ENCODE peak calls at places on chromosomes 4 and X, in six cellular contexts. X is HepG2, G is HCT116, U is K562, L is GM12878, N is H1. W is an unnamed sample.

GRCh38 chrX:14872355-14872754 is 514 bp downstream of the FANCB start:
- DNase-seq in G (no peak), X (no peak), U (peak; percentile 7), N (no peak), L (no peak), W (no peak)

GRCh38 chrX:21993265-21993664 is 38.9 kb upstream of the PHEX start:
- DNase-seq in X (no peak), L (peak; percentile 30), U (no peak), N (no peak), G (no peak), W (no peak)

GRCh38 chr4:87038837-87039715 is 104.3 kb downstream of the AFF1 start:
- DNase-seq in G (no peak), U (no peak), X (no peak), N (no peak), L (no peak), W (peak; percentile 88)

GRCh38 chr4:100314057-100314456 is 123.8 kb upstream of the DDIT4L start:
- DNase-seq in G (no peak), N (no peak), L (no peak), X (no peak), U (no peak), W (peak; percentile 85)

GRCh38 chrX:143648705-143649104 is 12.8 kb upstream of the SLITRK4 start:
- DNase-seq in N (no peak), U (no peak), L (no peak), X (no peak), G (no peak), W (no peak)

GRCh38 chr4:151331276-151332042 is 6.1 kb upstream of the SH3D19 start:
- DNase-seq in X (peak; percentile 20), N (no peak), G (no peak), U (no peak), L (no peak), W (no peak)

GRCh38 chr4:149161247-149161646 is 654.4 kb downstream of the IQCM start:
- DNase-seq in G (no peak), U (no peak), X (no peak), N (no peak), L (no peak), W (no peak)

GRCh38 chr4:75844151-75844662 is 58.0 kb downstream of the PPEF2 start:
- DNase-seq in U (no peak), N (no peak), G (no peak), L (no peak), X (peak; percentile 76), W (peak; percentile 14)

GRCh38 chr4:15765910-15766703 is 12.0 kb upstream of the CD38 start:
- DNase-seq in U (no peak), G (no peak), N (no peak), L (no peak), X (no peak), W (no peak)

GRCh38 chr4:44256414-44256813 is 192.2 kb downstream of the KCTD8 start:
- DNase-seq in X (no peak), N (peak; percentile 9), U (no peak), G (no peak), L (no peak), W (no peak)

GRCh38 chrX:131025336-131025735 is 32.8 kb upstream of the ARHGAP36 start:
- DNase-seq in U (no peak), X (peak; percentile 33), L (no peak), G (no peak), N (no peak), W (no peak)

GRCh38 chrX:132209527-132209926 is 9.7 kb downstream of the RAP2C start:
- DNase-seq in G (no peak), U (no peak), L (no peak), X (no peak), N (no peak), W (no peak)

GRCh38 chr4:140641789-140642439 is 73.2 kb upstream of the UCP1 start:
- DNase-seq in U (no peak), X (peak; percentile 61), L (no peak), G (no peak), N (no peak), W (no peak)

GRCh38 chrX:43822015-43822414 is 60.2 kb downstream of the MAOB start:
- DNase-seq in N (no peak), U (no peak), G (peak; percentile 4), L (no peak), X (no peak), W (no peak)

GRCh38 chr4:6451309-6451708 is 21.1 kb downstream of the PPP2R2C start:
- DNase-seq in N (no peak), U (no peak), L (no peak), X (no peak), G (no peak), W (no peak)

GRCh38 chrX:107825698-107826285 is at the start of gene MID2:
- DNase-seq in G (peak; percentile 29), X (no peak), L (no peak), U (no peak), N (no peak), W (peak; percentile 53)

GRCh38 chrX:105191878-105192277 is 28.6 kb downstream of the TEX13A start:
- DNase-seq in L (no peak), N (no peak), X (no peak), G (no peak), U (no peak), W (peak; percentile 1)

GRCh38 chr4:168486961-168487820 is 6.9 kb upstream of the DDX60L start:
- DNase-seq in N (no peak), G (peak; percentile 96), X (no peak), U (no peak), L (no peak), W (no peak)

GRCh38 chr4:85200106-85200505 is 233.6 kb upstream of the WDFY3 start:
- DNase-seq in L (no peak), N (no peak), X (no peak), U (no peak), G (no peak), W (no peak)

GRCh38 chrX:51922561-51922960 is 29.1 kb downstream of the MAGED1 start:
- DNase-seq in G (no peak), X (no peak), N (no peak), L (no peak), U (no peak), W (no peak)

GRCh38 chrX:68693481-68694410 is 46.3 kb downstream of the STARD8 start:
- DNase-seq in L (no peak), X (no peak), G (no peak), U (peak; percentile 83), N (no peak), W (peak; percentile 75)

GRCh38 chr4:111943796-111944203 is 201.5 kb upstream of the FAM241A start:
- DNase-seq in L (no peak), N (peak; percentile 31), U (no peak), G (peak; percentile 66), X (peak; percentile 28), W (peak; percentile 30)

GRCh38 chr4:16253127-16253960 is 27.1 kb upstream of the TAPT1 start:
- DNase-seq in G (no peak), U (no peak), N (no peak), L (no peak), X (peak; percentile 71), W (no peak)

GRCh38 chr4:40196724-40197281 is at the start of gene RHOH:
- DNase-seq in L (no peak), X (no peak), N (no peak), G (no peak), U (no peak), W (no peak)

GRCh38 chr4:69749771-69750170 is 10.6 kb downstream of the SULT1B1 start:
- DNase-seq in N (no peak), U (no peak), G (no peak), X (no peak), L (no peak), W (no peak)

GRCh38 chr4:41865306-41865980 is 69.8 kb upstream of the TMEM33 start:
- DNase-seq in U (no peak), L (no peak), G (no peak), X (no peak), N (no peak), W (no peak)
- TF ChIP-seq EZH2 in U (no peak), L (no peak), G (no peak), X (no peak), N (no peak), W (peak; percentile 33)

GRCh38 chr4:125313989-125314602 is 659 bp upstream of the FAT4 start:
- DNase-seq in G (no peak), N (no peak), L (no peak), X (peak; percentile 41), U (no peak), W (no peak)

GRCh38 chr4:125313497-125313896 is 1.3 kb upstream of the FAT4 start:
- DNase-seq in G (peak; percentile 85), X (peak; percentile 83), N (no peak), U (peak; percentile 63), L (no peak), W (peak; percentile 95)

GRCh38 chr4:125315571-125316390 is 1.0 kb downstream of the FAT4 start:
- DNase-seq in L (no peak), G (no peak), N (no peak), U (no peak), X (peak; percentile 18), W (peak; percentile 62)

GRCh38 chr4:125316391-125316780 is 1.6 kb downstream of the FAT4 start:
- DNase-seq in X (no peak), G (no peak), U (no peak), N (no peak), L (no peak), W (no peak)

GRCh38 chr4:125314676-125315570 is at the start of gene FAT4:
- DNase-seq in X (peak; percentile 88), N (peak; percentile 81), L (no peak), G (peak; percentile 85), U (peak; percentile 14), W (peak; percentile 99)
- TF ChIP-seq POLR2A in X (no peak), N (no peak), L (no peak), G (no peak), U (no peak), W (peak; percentile 79)

DNA sequence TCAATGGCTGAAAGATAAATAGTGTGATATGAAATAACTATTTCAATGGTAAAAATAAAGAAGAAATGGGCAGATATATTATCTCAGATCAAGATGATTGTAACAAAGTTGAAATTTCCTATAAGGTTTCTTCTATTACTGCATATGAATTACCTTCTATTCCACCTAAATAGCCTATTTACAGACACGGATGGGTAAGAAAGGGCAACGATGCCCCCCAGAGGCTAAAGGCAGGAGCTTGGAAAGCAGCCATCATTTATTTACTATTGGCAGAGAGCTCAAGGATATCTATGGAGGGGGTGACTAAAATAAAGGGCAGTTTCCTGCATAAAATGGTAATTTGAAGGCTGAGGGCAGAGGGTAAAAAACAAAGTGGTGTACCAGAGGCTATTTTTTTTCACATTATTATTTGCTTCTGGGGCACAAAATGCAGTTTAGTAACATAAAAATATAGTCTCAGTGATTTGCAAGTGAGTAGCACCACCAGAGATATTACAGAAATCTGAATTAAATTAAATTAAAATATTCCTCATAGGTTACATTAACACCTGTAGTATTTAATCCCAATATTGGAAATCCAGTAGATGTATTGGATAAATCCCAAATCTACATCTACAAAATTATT is 123.1 kb downstream of the BTC start:
- DNase-seq in U (peak; percentile 10), G (peak; percentile 70), X (peak; percentile 69), N (peak; percentile 31), L (no peak), W (peak; percentile 94)
- TF ChIP-seq POLR2AphosphoS5 in U (no peak), G (no peak), X (no peak), N (no peak), L (no peak), W (no peak)

DNA sequence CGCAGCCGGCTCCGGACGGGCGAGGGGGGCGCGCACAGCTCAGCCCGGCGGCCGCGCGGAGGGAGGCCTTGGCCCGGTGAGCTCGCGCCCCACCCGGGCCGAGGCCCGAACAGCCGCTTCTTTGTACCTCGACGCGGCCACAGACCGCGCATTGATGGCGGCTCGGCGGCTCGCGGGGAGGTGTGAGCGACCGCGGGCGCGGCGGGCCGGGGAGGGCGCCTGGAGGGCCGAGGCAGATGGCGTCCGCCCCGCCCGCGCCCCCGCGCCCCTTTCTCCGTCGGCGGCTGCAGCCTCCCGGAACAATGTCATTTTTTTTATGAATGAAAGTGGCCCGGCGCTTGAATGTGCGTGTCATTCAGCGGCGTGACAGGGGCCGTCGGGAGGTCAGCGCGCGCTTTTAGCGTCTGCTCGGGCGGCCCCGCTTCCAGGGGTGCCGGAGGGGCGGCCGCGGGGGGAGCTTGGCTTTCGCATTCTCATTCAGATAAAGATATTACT is 1.8 kb downstream of the FGFR3 start:
- DNase-seq in U (peak; percentile 21), L (no peak), X (no peak), G (no peak), N (no peak), W (no peak)
- TF ChIP-seq EZH2 in U (no peak), L (no peak), X (no peak), G (no peak), N (no peak), W (peak; percentile 67)